ENCODE peak calls at places on chromosomes 5 and 9, in five cellular contexts. P is IMR-90, U is H9, A is mesenchymal stem cell, L is H1. D is an unnamed sample.

GRCh38 chr5:141208478-141208877 is at the start of gene PCDHB12:
- DNase-seq in A (no peak), L (no peak), P (peak), U (peak), D (no peak)

GRCh38 chr9:112792670-112793069 is 42.1 kb downstream of the SNX30 start:
- DNase-seq in P (no peak), A (no peak), U (no peak), L (no peak), D (no peak)

GRCh38 chr5:1104327-1105006 is 7.4 kb downstream of the SLC12A7 start:
- DNase-seq in P (no peak), L (no peak), U (no peak), A (no peak), D (no peak)

GRCh38 chr9:77750284-77750683 is 102.2 kb upstream of the GNA14 start:
- DNase-seq in U (no peak), P (peak), A (no peak), L (no peak), D (no peak)

GRCh38 chr5:55308254-55308836 is 556 bp downstream of the MTREX start:
- DNase-seq in L (no peak), A (peak), P (peak), U (no peak), D (peak)

GRCh38 chr5:52504584-52505240 is 283.0 kb upstream of the ITGA1 start:
- DNase-seq in A (no peak), L (no peak), U (no peak), P (no peak), D (no peak)

GRCh38 chr5:108016101-108016500 is 345.4 kb upstream of the EFNA5 start:
- DNase-seq in P (no peak), A (no peak), U (no peak), L (no peak), D (no peak)

GRCh38 chr9:111896942-111897830 is 572 bp downstream of the UGCG start:
- DNase-seq in P (no peak), U (peak), L (no peak), A (no peak), D (no peak)

GRCh38 chr5:107005653-107006052 is 665.1 kb downstream of the EFNA5 start:
- DNase-seq in P (no peak), L (no peak), A (no peak), U (no peak), D (no peak)

GRCh38 chr5:123122273-123122672 is 33.2 kb downstream of the PRDM6 start:
- DNase-seq in P (no peak), L (no peak), U (no peak), A (no peak), D (no peak)

GRCh38 chr9:110566156-110566555 is 13.4 kb downstream of the SVEP1 start:
- DNase-seq in L (no peak), U (no peak), A (no peak), P (no peak), D (no peak)

GRCh38 chr5:146475906-146476305 is 28.8 kb downstream of the TCERG1 start:
- DNase-seq in U (no peak), A (no peak), P (peak), L (no peak), D (no peak)

GRCh38 chr9:18487620-18488019 is 13.7 kb downstream of the ADAMTSL1 start:
- DNase-seq in P (no peak), U (no peak), L (no peak), A (no peak), D (no peak)

GRCh38 chr5:84191296-84191695 is 193.4 kb downstream of the EDIL3 start:
- DNase-seq in U (no peak), A (peak), P (peak), L (no peak), D (no peak)
- H3K27ac ChIP-seq in U (no peak), A (peak), P (no peak), L (no peak), D (no peak)

GRCh38 chr9:34540826-34541225 is 18.0 kb upstream of the ENHO start:
- DNase-seq in A (peak), P (peak), U (no peak), L (no peak), D (no peak)
- H2BK15ac ChIP-seq in A (no peak), P (no peak), U (no peak), L (no peak), D (no peak)

GRCh38 chr9:129560849-129561248 is 60.1 kb downstream of the C9orf50 start:
- DNase-seq in L (no peak), P (no peak), U (no peak), A (no peak), D (no peak)

GRCh38 chr9:129558063-129558550 is 62.8 kb downstream of the C9orf50 start:
- DNase-seq in A (no peak), L (no peak), P (no peak), U (no peak), D (no peak)

GRCh38 chr9:129557192-129558036 is 63.5 kb downstream of the C9orf50 start:
- DNase-seq in L (peak), P (peak), U (peak), A (peak), D (peak)

GRCh38 chr9:129559506-129559881 is 61.4 kb downstream of the C9orf50 start:
- DNase-seq in U (no peak), L (no peak), A (no peak), P (no peak), D (no peak)

DNA sequence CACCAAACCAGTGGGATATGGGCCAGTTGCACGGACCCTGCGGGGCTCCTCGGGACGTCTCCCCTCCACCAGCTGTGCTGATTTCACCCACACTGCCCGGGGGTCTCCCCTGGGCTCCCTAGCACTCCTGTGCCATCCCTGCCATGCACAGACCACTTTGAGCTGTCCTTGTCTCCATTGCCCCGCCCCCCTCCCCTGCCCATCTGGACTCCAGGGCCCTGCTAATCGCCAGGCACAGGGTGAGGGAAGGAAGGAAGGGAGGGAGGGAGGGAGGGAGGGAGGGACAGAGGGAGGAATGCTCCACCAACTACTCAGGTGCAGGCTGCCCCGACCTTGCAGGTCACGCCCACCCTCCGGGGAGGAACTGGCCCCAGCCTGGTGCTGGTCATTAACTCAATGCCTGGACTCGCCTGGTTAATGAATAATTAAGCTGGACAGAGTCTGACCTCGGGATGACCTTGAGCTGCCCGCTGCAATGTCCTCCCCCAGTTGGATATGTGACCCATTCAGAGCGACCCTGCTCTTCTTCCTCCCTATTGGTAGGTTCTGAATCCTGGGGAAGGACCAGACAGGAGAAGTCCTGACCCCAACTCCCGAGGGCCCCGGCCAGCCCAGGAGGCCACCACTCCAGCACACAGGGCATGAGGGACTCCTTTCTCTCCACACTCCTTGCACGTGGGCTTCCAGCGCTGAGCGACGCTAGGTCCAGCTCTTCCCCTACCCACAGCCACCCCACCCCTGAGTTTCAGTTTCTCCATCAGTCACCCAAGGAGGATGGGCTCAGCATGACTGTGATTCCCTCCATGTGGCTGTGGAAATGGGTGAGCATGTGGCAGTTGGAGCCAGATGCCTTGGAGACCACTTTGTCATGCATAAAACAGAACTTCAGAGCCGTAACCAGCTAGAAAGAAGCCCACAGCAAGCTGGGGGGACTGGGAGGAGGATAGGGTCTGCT is 62.1 kb downstream of the C9orf50 start:
- DNase-seq in A (no peak), U (peak), P (no peak), L (no peak), D (no peak)
- H3K14ac ChIP-seq in A (peak), U (peak), P (no peak), L (no peak), D (no peak)

GRCh38 chr5:87029951-87030350 is 237.7 kb upstream of the RASA1 start:
- DNase-seq in A (peak), L (no peak), P (no peak), U (no peak), D (no peak)
- H3K27ac ChIP-seq in A (no peak), L (no peak), P (no peak), U (no peak), D (no peak)

D was measured in neuronal stem cell.